ENCODE peak calls at places on chromosomes 6 and 20, in seven cellular contexts. One of them, this sample, is unnamed.

GRCh38 chr6:31541059-31541657 is 645 bp downstream of the DDX39B start:
- DNase-seq in NCI-H2107: no peak
- DNase-seq in GDM1: no peak
- DNase-seq in neural crest cell: no peak
- DNase-seq in GM19239: no peak
- DNase-seq in HTR-8/SVneo: no peak
- DNase-seq in kidney tubule cell: peak
- DNase-seq in this sample: no peak

GRCh38 chr6:164322533-164322932 is 908.0 kb downstream of the QKI start:
- DNase-seq in neural crest cell: no peak
- DNase-seq in HTR-8/SVneo: peak
- DNase-seq in GM19239: no peak
- DNase-seq in kidney tubule cell: peak
- DNase-seq in GDM1: no peak
- DNase-seq in NCI-H2107: no peak
- DNase-seq in this sample: no peak

GRCh38 chr20:22966787-22967464 is 68.2 kb upstream of the SSTR4 start:
- DNase-seq in GDM1: no peak
- DNase-seq in neural crest cell: no peak
- DNase-seq in NCI-H2107: no peak
- DNase-seq in HTR-8/SVneo: no peak
- DNase-seq in GM19239: no peak
- DNase-seq in kidney tubule cell: no peak
- DNase-seq in this sample: no peak

GRCh38 chr20:39036011-39036410 is 73.9 kb downstream of the DHX35 start:
- DNase-seq in HTR-8/SVneo: no peak
- DNase-seq in neural crest cell: no peak
- DNase-seq in GDM1: no peak
- DNase-seq in NCI-H2107: no peak
- DNase-seq in kidney tubule cell: no peak
- DNase-seq in GM19239: no peak
- DNase-seq in this sample: no peak

GRCh38 chr20:22492497-22492896 is 91.9 kb downstream of the FOXA2 start:
- DNase-seq in kidney tubule cell: no peak
- DNase-seq in neural crest cell: no peak
- DNase-seq in GDM1: no peak
- DNase-seq in GM19239: no peak
- DNase-seq in NCI-H2107: no peak
- DNase-seq in HTR-8/SVneo: no peak
- DNase-seq in this sample: no peak

GRCh38 chr6:128400875-128401274 is 119.5 kb downstream of the PTPRK start:
- DNase-seq in neural crest cell: no peak
- DNase-seq in GM19239: no peak
- DNase-seq in kidney tubule cell: peak
- DNase-seq in GDM1: no peak
- DNase-seq in NCI-H2107: no peak
- DNase-seq in HTR-8/SVneo: no peak
- DNase-seq in this sample: no peak

GRCh38 chr6:118864330-118865166 is 29.4 kb upstream of the ASF1A start:
- DNase-seq in kidney tubule cell: no peak
- DNase-seq in NCI-H2107: no peak
- DNase-seq in GM19239: no peak
- DNase-seq in HTR-8/SVneo: no peak
- DNase-seq in neural crest cell: no peak
- DNase-seq in GDM1: peak
- DNase-seq in this sample: no peak

GRCh38 chr6:67190733-67191132 is 1444.3 kb upstream of the ADGRB3 start:
- DNase-seq in neural crest cell: no peak
- DNase-seq in GDM1: no peak
- DNase-seq in kidney tubule cell: no peak
- DNase-seq in NCI-H2107: no peak
- DNase-seq in HTR-8/SVneo: no peak
- DNase-seq in GM19239: no peak
- DNase-seq in this sample: no peak

GRCh38 chr20:62624325-62624690 is 18.0 kb upstream of the SLCO4A1 start:
- DNase-seq in HTR-8/SVneo: no peak
- DNase-seq in NCI-H2107: no peak
- DNase-seq in GM19239: no peak
- DNase-seq in neural crest cell: no peak
- DNase-seq in GDM1: no peak
- DNase-seq in kidney tubule cell: peak
- DNase-seq in this sample: no peak

GRCh38 chr20:31934968-31935764 is 16.7 kb downstream of the PDRG1 start:
- DNase-seq in GDM1: no peak
- DNase-seq in NCI-H2107: no peak
- DNase-seq in kidney tubule cell: no peak
- DNase-seq in GM19239: no peak
- DNase-seq in neural crest cell: no peak
- DNase-seq in HTR-8/SVneo: no peak
- DNase-seq in this sample: no peak

GRCh38 chr6:107624050-107624449 is 134.1 kb downstream of the SOBP start:
- DNase-seq in NCI-H2107: no peak
- DNase-seq in GDM1: no peak
- DNase-seq in HTR-8/SVneo: no peak
- DNase-seq in kidney tubule cell: peak
- DNase-seq in GM19239: no peak
- DNase-seq in neural crest cell: no peak
- DNase-seq in this sample: no peak

GRCh38 chr6:157143171-157143884 is 180.0 kb downstream of the TMEM242 start:
- DNase-seq in HTR-8/SVneo: no peak
- DNase-seq in kidney tubule cell: peak
- DNase-seq in GDM1: no peak
- DNase-seq in NCI-H2107: no peak
- DNase-seq in GM19239: no peak
- DNase-seq in neural crest cell: no peak
- DNase-seq in this sample: peak